ENCODE peak calls at places on chromosomes 2 and 18, in eight cellular contexts. One of them, this sample, is unnamed.

GRCh38 chr2:217364224-217364623 is 504.4 kb upstream of the TNP1 start:
- DNase-seq in epithelial cell of esophagus: no peak
- DNase-seq in caudate nucleus: no peak
- DNase-seq in HEK293T: no peak
- DNase-seq in AG08396: no peak
- DNase-seq in fibroblast of the conjunctiva: no peak
- DNase-seq in T-cell: no peak
- DNase-seq in GM20000: no peak
- DNase-seq in this sample: no peak

GRCh38 chr2:105813045-105813315 is 68.3 kb downstream of the NCK2 start:
- DNase-seq in epithelial cell of esophagus: no peak
- DNase-seq in caudate nucleus: no peak
- DNase-seq in HEK293T: no peak
- DNase-seq in AG08396: no peak
- DNase-seq in fibroblast of the conjunctiva: no peak
- DNase-seq in T-cell: no peak
- DNase-seq in GM20000: no peak
- DNase-seq in this sample: no peak

GRCh38 chr2:133718688-133719201 is 150.5 kb upstream of the NCKAP5 start:
- DNase-seq in epithelial cell of esophagus: peak
- DNase-seq in caudate nucleus: no peak
- DNase-seq in HEK293T: no peak
- DNase-seq in AG08396: peak
- DNase-seq in fibroblast of the conjunctiva: peak
- DNase-seq in T-cell: no peak
- DNase-seq in GM20000: no peak
- DNase-seq in this sample: peak

GRCh38 chr2:144362401-144362800 is 157.5 kb downstream of the ZEB2 start:
- DNase-seq in epithelial cell of esophagus: no peak
- DNase-seq in caudate nucleus: no peak
- DNase-seq in HEK293T: no peak
- DNase-seq in AG08396: no peak
- DNase-seq in fibroblast of the conjunctiva: no peak
- DNase-seq in T-cell: no peak
- DNase-seq in GM20000: no peak
- DNase-seq in this sample: no peak

GRCh38 chr18:48790226-48790863 is 160.4 kb downstream of the SMAD7 start:
- DNase-seq in epithelial cell of esophagus: no peak
- DNase-seq in caudate nucleus: peak
- DNase-seq in HEK293T: no peak
- DNase-seq in AG08396: no peak
- DNase-seq in fibroblast of the conjunctiva: no peak
- DNase-seq in T-cell: no peak
- DNase-seq in GM20000: no peak
- DNase-seq in this sample: no peak

GRCh38 chr2:65551528-65551927 is 119.1 kb upstream of the SPRED2 start:
- DNase-seq in epithelial cell of esophagus: no peak
- DNase-seq in caudate nucleus: no peak
- DNase-seq in HEK293T: no peak
- DNase-seq in AG08396: no peak
- DNase-seq in fibroblast of the conjunctiva: no peak
- DNase-seq in T-cell: no peak
- DNase-seq in GM20000: no peak
- DNase-seq in this sample: no peak

GRCh38 chr2:81870119-81870518 is 1565.6 kb upstream of the LRRTM1 start:
- DNase-seq in epithelial cell of esophagus: no peak
- DNase-seq in caudate nucleus: no peak
- DNase-seq in HEK293T: no peak
- DNase-seq in AG08396: no peak
- DNase-seq in fibroblast of the conjunctiva: no peak
- DNase-seq in T-cell: no peak
- DNase-seq in GM20000: no peak
- DNase-seq in this sample: no peak

GRCh38 chr2:46563110-46563731 is 83.9 kb downstream of the TMEM247 start:
- DNase-seq in epithelial cell of esophagus: no peak
- DNase-seq in caudate nucleus: no peak
- DNase-seq in HEK293T: no peak
- DNase-seq in AG08396: no peak
- DNase-seq in fibroblast of the conjunctiva: no peak
- DNase-seq in T-cell: no peak
- DNase-seq in GM20000: no peak
- DNase-seq in this sample: no peak

GRCh38 chr2:237440819-237441281 is 26.9 kb upstream of the COL6A3 start:
- DNase-seq in epithelial cell of esophagus: no peak
- DNase-seq in caudate nucleus: no peak
- DNase-seq in HEK293T: no peak
- DNase-seq in AG08396: no peak
- DNase-seq in fibroblast of the conjunctiva: no peak
- DNase-seq in T-cell: no peak
- DNase-seq in GM20000: peak
- DNase-seq in this sample: no peak

GRCh38 chr2:32135409-32135808 is 30.3 kb upstream of the SLC30A6 start:
- DNase-seq in epithelial cell of esophagus: peak
- DNase-seq in caudate nucleus: no peak
- DNase-seq in HEK293T: peak
- DNase-seq in AG08396: peak
- DNase-seq in fibroblast of the conjunctiva: peak
- DNase-seq in T-cell: no peak
- DNase-seq in GM20000: peak
- DNase-seq in this sample: no peak

GRCh38 chr2:230754200-230754599 is 41.6 kb downstream of the CAB39 start:
- DNase-seq in epithelial cell of esophagus: no peak
- DNase-seq in caudate nucleus: no peak
- DNase-seq in HEK293T: no peak
- DNase-seq in AG08396: no peak
- DNase-seq in fibroblast of the conjunctiva: no peak
- DNase-seq in T-cell: no peak
- DNase-seq in GM20000: no peak
- DNase-seq in this sample: no peak

GRCh38 chr2:204072443-204073324 is 136.1 kb downstream of the ICOS start:
- DNase-seq in epithelial cell of esophagus: peak
- DNase-seq in caudate nucleus: no peak
- DNase-seq in HEK293T: peak
- DNase-seq in AG08396: peak
- DNase-seq in fibroblast of the conjunctiva: no peak
- DNase-seq in T-cell: peak
- DNase-seq in GM20000: peak
- DNase-seq in this sample: no peak

GRCh38 chr18:65990944-65991708 is 240.3 kb downstream of the CDH7 start:
- DNase-seq in epithelial cell of esophagus: no peak
- DNase-seq in caudate nucleus: no peak
- DNase-seq in HEK293T: no peak
- DNase-seq in AG08396: no peak
- DNase-seq in fibroblast of the conjunctiva: no peak
- DNase-seq in T-cell: no peak
- DNase-seq in GM20000: no peak
- DNase-seq in this sample: no peak

GRCh38 chr2:239903210-239903609 is 121.9 kb downstream of the NDUFA10 start:
- DNase-seq in epithelial cell of esophagus: no peak
- DNase-seq in caudate nucleus: no peak
- DNase-seq in HEK293T: no peak
- DNase-seq in AG08396: no peak
- DNase-seq in fibroblast of the conjunctiva: no peak
- DNase-seq in T-cell: no peak
- DNase-seq in GM20000: no peak
- DNase-seq in this sample: no peak

GRCh38 chr2:186543561-186544131 is 46.2 kb upstream of the ITGAV start:
- DNase-seq in epithelial cell of esophagus: peak
- DNase-seq in caudate nucleus: no peak
- DNase-seq in HEK293T: no peak
- DNase-seq in AG08396: no peak
- DNase-seq in fibroblast of the conjunctiva: peak
- DNase-seq in T-cell: no peak
- DNase-seq in GM20000: no peak
- DNase-seq in this sample: no peak

GRCh38 chr18:532632-533031 is 32.1 kb upstream of the COLEC12 start:
- DNase-seq in epithelial cell of esophagus: no peak
- DNase-seq in caudate nucleus: no peak
- DNase-seq in HEK293T: no peak
- DNase-seq in AG08396: no peak
- DNase-seq in fibroblast of the conjunctiva: no peak
- DNase-seq in T-cell: no peak
- DNase-seq in GM20000: no peak
- DNase-seq in this sample: no peak

GRCh38 chr2:233409286-233409991 is 55.1 kb downstream of the DGKD start:
- DNase-seq in epithelial cell of esophagus: no peak
- DNase-seq in caudate nucleus: no peak
- DNase-seq in HEK293T: no peak
- DNase-seq in AG08396: no peak
- DNase-seq in fibroblast of the conjunctiva: no peak
- DNase-seq in T-cell: no peak
- DNase-seq in GM20000: no peak
- DNase-seq in this sample: no peak

GRCh38 chr2:190110699-190111098 is 48.2 kb upstream of the MSTN start:
- DNase-seq in epithelial cell of esophagus: no peak
- DNase-seq in caudate nucleus: no peak
- DNase-seq in HEK293T: no peak
- DNase-seq in AG08396: no peak
- DNase-seq in fibroblast of the conjunctiva: no peak
- DNase-seq in T-cell: no peak
- DNase-seq in GM20000: no peak
- DNase-seq in this sample: no peak

GRCh38 chr2:23637011-23637778 is 252.2 kb downstream of the KLHL29 start:
- DNase-seq in epithelial cell of esophagus: peak
- DNase-seq in caudate nucleus: no peak
- DNase-seq in HEK293T: no peak
- DNase-seq in AG08396: peak
- DNase-seq in fibroblast of the conjunctiva: no peak
- DNase-seq in T-cell: no peak
- DNase-seq in GM20000: no peak
- DNase-seq in this sample: no peak

GRCh38 chr18:62526098-62527025 is 3.5 kb downstream of the ZCCHC2 start:
- DNase-seq in epithelial cell of esophagus: peak
- DNase-seq in caudate nucleus: peak
- DNase-seq in HEK293T: peak
- DNase-seq in AG08396: peak
- DNase-seq in fibroblast of the conjunctiva: peak
- DNase-seq in T-cell: peak
- DNase-seq in GM20000: peak
- DNase-seq in this sample: peak

GRCh38 chr2:240448387-240449274 is 13.2 kb downstream of the GPC1 start:
- DNase-seq in epithelial cell of esophagus: no peak
- DNase-seq in caudate nucleus: no peak
- DNase-seq in HEK293T: no peak
- DNase-seq in AG08396: no peak
- DNase-seq in fibroblast of the conjunctiva: no peak
- DNase-seq in T-cell: no peak
- DNase-seq in GM20000: no peak
- DNase-seq in this sample: no peak

GRCh38 chr2:26309921-26310320 is 36.0 kb upstream of the SELENOI start:
- DNase-seq in epithelial cell of esophagus: no peak
- DNase-seq in caudate nucleus: no peak
- DNase-seq in HEK293T: no peak
- DNase-seq in AG08396: no peak
- DNase-seq in fibroblast of the conjunctiva: no peak
- DNase-seq in T-cell: no peak
- DNase-seq in GM20000: no peak
- DNase-seq in this sample: no peak

GRCh38 chr2:113965644-113966043 is 75.8 kb downstream of the ACTR3 start:
- DNase-seq in epithelial cell of esophagus: peak
- DNase-seq in caudate nucleus: no peak
- DNase-seq in HEK293T: peak
- DNase-seq in AG08396: no peak
- DNase-seq in fibroblast of the conjunctiva: peak
- DNase-seq in T-cell: no peak
- DNase-seq in GM20000: peak
- DNase-seq in this sample: no peak